ENCODE peak calls at places on chromosome 10, in five cellular contexts. U, H, Q, F and X are unnamed samples.

GRCh38 chr10:33293531-33294170 is 40.8 kb downstream of the NRP1 start:
- DNase-seq in Q (no peak), H (no peak), F (no peak), U (no peak), X (no peak)

GRCh38 chr10:58334817-58335305 is at the start of gene UBE2D1:
- DNase-seq in F (peak; percentile 56), Q (peak; percentile 84), U (peak; percentile 64), H (peak; percentile 60), X (peak; percentile 84)

GRCh38 chr10:86423739-86424138 is 57.1 kb upstream of the GRID1 start:
- DNase-seq in Q (no peak), U (no peak), H (no peak), F (no peak), X (no peak)

GRCh38 chr10:34181545-34182300 is 633.4 kb downstream of the PARD3 start:
- DNase-seq in U (no peak), Q (no peak), F (peak; percentile 56), H (no peak), X (peak; percentile 45)

GRCh38 chr10:125169279-125169678 is 8.9 kb upstream of the CTBP2 start:
- DNase-seq in U (no peak), Q (no peak), F (no peak), H (no peak), X (no peak)

GRCh38 chr10:93758911-93759410 is 1.2 kb downstream of the LGI1 start:
- DNase-seq in U (no peak), H (no peak), F (no peak), Q (no peak), X (no peak)

GRCh38 chr10:28241766-28242399 is 61.0 kb downstream of the MPP7 start:
- DNase-seq in F (peak; percentile 43), H (no peak), U (peak; percentile 53), Q (peak; percentile 28), X (peak; percentile 64)

GRCh38 chr10:118840071-118840775 is 85.5 kb upstream of the CACUL1 start:
- DNase-seq in U (peak; percentile 29), F (peak; percentile 26), Q (no peak), H (no peak), X (no peak)

GRCh38 chr10:103975169-103975568 is 8.2 kb downstream of the SLK start:
- DNase-seq in Q (no peak), U (no peak), F (no peak), H (no peak), X (no peak)

GRCh38 chr10:124641282-124642075 is 102.7 kb downstream of the FAM53B start:
- DNase-seq in U (no peak), Q (peak; percentile 18), F (peak; percentile 93), H (no peak), X (no peak)

GRCh38 chr10:22374489-22375126 is 29.3 kb downstream of the SPAG6 start:
- DNase-seq in H (no peak), U (no peak), F (no peak), Q (no peak), X (no peak)

GRCh38 chr10:97079157-97079435 is 106.7 kb downstream of the SLIT1 start:
- DNase-seq in F (no peak), H (no peak), U (no peak), Q (no peak), X (no peak)

GRCh38 chr10:33506391-33506790 is 171.9 kb upstream of the NRP1 start:
- DNase-seq in Q (no peak), F (no peak), H (no peak), U (no peak), X (no peak)

GRCh38 chr10:116737582-116738358 is 4.6 kb downstream of the HSPA12A start:
- DNase-seq in F (no peak), U (no peak), Q (no peak), H (no peak), X (no peak)

GRCh38 chr10:88830643-88831277 is 20.9 kb downstream of the ANKRD22 start:
- DNase-seq in Q (no peak), H (no peak), U (no peak), F (no peak), X (no peak)

GRCh38 chr10:61319550-61320256 is 133.5 kb downstream of the TMEM26 start:
- DNase-seq in F (no peak), U (no peak), Q (no peak), H (no peak), X (no peak)

GRCh38 chr10:95178797-95179196 is 15.2 kb upstream of the ACSM6 start:
- DNase-seq in Q (no peak), H (no peak), F (no peak), U (no peak), X (no peak)

GRCh38 chr10:45443101-45444009 is 69.3 kb downstream of the ALOX5 start:
- DNase-seq in Q (no peak), H (no peak), U (no peak), F (no peak), X (no peak)

GRCh38 chr10:95350212-95350829 is 59.5 kb upstream of the PDLIM1 start:
- DNase-seq in F (peak; percentile 91), U (no peak), H (no peak), Q (no peak), X (no peak)